ENCODE peak calls at places on chromosomes 7 and 10, in four cellular contexts. One of them, this sample, is unnamed.

GRCh38 chr10:104253576-104254410 is 899 bp upstream of the GSTO1 start:
- DNase-seq in H9: peak
- DNase-seq in IMR-90: peak
- DNase-seq in H1: no peak
- DNase-seq in this sample: peak

GRCh38 chr10:52261362-52261761 is 52.7 kb upstream of the DKK1 start:
- DNase-seq in IMR-90: no peak
- DNase-seq in H9: no peak
- DNase-seq in H1: no peak
- DNase-seq in this sample: no peak

GRCh38 chr10:127310932-127311331 is 114.5 kb upstream of the INSYN2A start:
- DNase-seq in H9: no peak
- DNase-seq in H1: no peak
- DNase-seq in IMR-90: no peak
- DNase-seq in this sample: peak

GRCh38 chr10:132468201-132468600 is 69.4 kb upstream of the INPP5A start:
- DNase-seq in H1: no peak
- DNase-seq in IMR-90: no peak
- DNase-seq in H9: no peak
- DNase-seq in this sample: no peak

GRCh38 chr10:34235164-34235832 is 579.8 kb downstream of the PARD3 start:
- DNase-seq in H9: no peak
- DNase-seq in IMR-90: peak
- DNase-seq in H1: no peak
- DNase-seq in this sample: no peak

GRCh38 chr10:119667562-119668328 is 16.6 kb downstream of the BAG3 start:
- DNase-seq in H1: no peak
- DNase-seq in H9: no peak
- DNase-seq in IMR-90: peak
- DNase-seq in this sample: peak

GRCh38 chr7:155803418-155804376 is 8.6 kb downstream of the SHH start:
- DNase-seq in H9: peak
- DNase-seq in H1: peak
- DNase-seq in IMR-90: no peak
- DNase-seq in this sample: peak

GRCh38 chr7:129332354-129333056 is 101.7 kb upstream of the STRIP2 start:
- DNase-seq in H9: no peak
- DNase-seq in H1: no peak
- DNase-seq in IMR-90: peak
- DNase-seq in this sample: no peak

GRCh38 chr10:84996580-84996979 is 668.2 kb downstream of the CCSER2 start:
- DNase-seq in H9: no peak
- DNase-seq in H1: no peak
- DNase-seq in IMR-90: no peak
- DNase-seq in this sample: no peak

GRCh38 chr10:112045885-112046284 is 137.7 kb downstream of the GPAM start:
- DNase-seq in IMR-90: no peak
- DNase-seq in H9: no peak
- DNase-seq in H1: no peak
- DNase-seq in this sample: no peak
- H3K56ac ChIP-seq in IMR-90: no peak
- H3K56ac ChIP-seq in H9: no peak
- H3K56ac ChIP-seq in H1: no peak
- H3K56ac ChIP-seq in this sample: no peak

GRCh38 chr7:103297837-103298179 is 573 bp downstream of the PMPCB start:
- DNase-seq in H9: no peak
- DNase-seq in H1: no peak
- DNase-seq in IMR-90: no peak
- DNase-seq in this sample: peak
- H4K8ac ChIP-seq in H9: no peak
- H4K8ac ChIP-seq in H1: peak
- H4K8ac ChIP-seq in IMR-90: peak
- H4K8ac ChIP-seq in this sample: peak

DNA sequence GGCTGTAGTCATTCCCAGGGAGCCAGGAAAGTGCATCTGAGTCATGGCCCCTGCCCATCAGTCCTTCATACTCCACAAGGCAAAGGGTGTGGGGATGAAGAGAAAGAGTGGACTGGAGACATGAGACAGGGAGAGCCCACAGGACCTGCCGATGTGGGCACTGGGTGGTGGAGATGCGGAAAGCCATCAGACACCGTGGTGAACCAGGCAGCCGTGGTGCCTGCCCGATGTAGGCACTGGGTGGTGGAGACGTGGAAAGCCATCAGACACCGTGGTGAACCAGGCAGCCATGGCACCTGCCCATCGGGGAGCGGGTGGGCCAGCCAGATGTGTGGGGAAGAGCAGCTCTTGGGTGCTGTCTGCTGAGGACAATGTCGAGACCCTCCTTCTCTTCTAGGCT is 58.6 kb downstream of the AFAP1L2 start:
- DNase-seq in IMR-90: no peak
- DNase-seq in H1: no peak
- DNase-seq in H9: no peak
- DNase-seq in this sample: no peak
- H2BK120ac ChIP-seq in IMR-90: no peak
- H2BK120ac ChIP-seq in H1: no peak
- H2BK120ac ChIP-seq in H9: no peak
- H2BK120ac ChIP-seq in this sample: no peak

DNA sequence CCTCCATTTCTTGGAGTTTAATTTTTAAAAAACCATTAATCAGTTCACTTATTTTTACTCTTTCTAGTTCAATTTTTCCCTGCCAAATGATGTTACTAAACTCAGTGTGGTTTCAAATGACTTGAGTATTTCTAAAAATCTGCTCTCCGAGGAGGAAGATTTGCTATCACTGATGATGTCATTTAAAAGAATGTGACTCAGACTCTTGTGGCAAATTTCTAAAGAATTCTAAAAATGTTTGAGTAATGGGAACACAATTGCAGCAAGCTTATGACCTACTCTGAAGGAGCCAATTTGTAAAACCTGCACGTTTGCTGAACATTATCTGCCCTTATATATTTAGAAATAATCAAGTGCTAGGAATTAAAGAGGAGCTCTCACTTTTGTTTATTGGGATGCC is 88.6 kb downstream of the SPAG6 start:
- DNase-seq in H9: no peak
- DNase-seq in IMR-90: peak
- DNase-seq in H1: no peak
- DNase-seq in this sample: peak
- H3K56ac ChIP-seq in H9: no peak
- H3K56ac ChIP-seq in IMR-90: no peak
- H3K56ac ChIP-seq in H1: no peak
- H3K56ac ChIP-seq in this sample: no peak

GRCh38 chr7:101724957-101725356 is 92.5 kb upstream of the CUX1 start:
- DNase-seq in H1: no peak
- DNase-seq in IMR-90: no peak
- DNase-seq in H9: no peak
- DNase-seq in this sample: no peak
- H4K8ac ChIP-seq in H1: no peak
- H4K8ac ChIP-seq in IMR-90: no peak
- H4K8ac ChIP-seq in H9: no peak
- H4K8ac ChIP-seq in this sample: no peak